ENCODE peak calls at places on chromosome 20, in six cellular contexts. C, Y, E, X, O and I are unnamed samples.

GRCh38 chr20:20231528-20232298 is 136.2 kb upstream of the INSM1 start:
- DNase-seq in C (no peak), Y (no peak), E (no peak), X (no peak), O (no peak), I (no peak)

GRCh38 chr20:51512645-51513044 is 29.9 kb downstream of the NFATC2 start:
- DNase-seq in C (no peak), Y (no peak), E (no peak), X (no peak), O (no peak), I (no peak)

GRCh38 chr20:19026901-19027644 is 185.4 kb upstream of the SLC24A3 start:
- DNase-seq in C (peak), Y (no peak), E (no peak), X (no peak), O (no peak), I (peak)

GRCh38 chr20:33796907-33797544 is 14.1 kb upstream of the CHMP4B start:
- DNase-seq in C (no peak), Y (no peak), E (peak), X (no peak), O (peak), I (no peak)

GRCh38 chr20:24533449-24533848 is 64.0 kb downstream of the SYNDIG1 start:
- DNase-seq in C (peak), Y (no peak), E (no peak), X (no peak), O (no peak), I (no peak)

GRCh38 chr20:20761302-20761701 is 48.9 kb upstream of the RALGAPA2 start:
- DNase-seq in C (no peak), Y (no peak), E (no peak), X (no peak), O (no peak), I (no peak)

GRCh38 chr20:60117040-60117439 is 158.8 kb downstream of the CDH26 start:
- DNase-seq in C (no peak), Y (no peak), E (no peak), X (no peak), O (no peak), I (no peak)

GRCh38 chr20:2871555-2872303 is 1.6 kb upstream of the PTPRA start:
- DNase-seq in C (peak), Y (no peak), E (no peak), X (no peak), O (no peak), I (peak)

GRCh38 chr20:52191436-52192295 is at the start of gene ZFP64:
- DNase-seq in C (peak), Y (peak), E (peak), X (peak), O (peak), I (peak)

GRCh38 chr20:2780948-2781347 is 19.5 kb downstream of the CPXM1 start:
- DNase-seq in C (peak), Y (no peak), E (peak), X (peak), O (no peak), I (peak)

GRCh38 chr20:17556842-17557674 is 12.8 kb upstream of the DSTN start:
- DNase-seq in C (no peak), Y (peak), E (peak), X (no peak), O (no peak), I (no peak)

GRCh38 chr20:10861619-10862018 is 187.8 kb upstream of the JAG1 start:
- DNase-seq in C (no peak), Y (no peak), E (peak), X (no peak), O (no peak), I (no peak)

GRCh38 chr20:57392512-57393271 is 1.5 kb downstream of the RBM38 start:
- DNase-seq in C (no peak), Y (no peak), E (no peak), X (peak), O (no peak), I (no peak)

GRCh38 chr20:53712212-53712977 is 118.8 kb upstream of the ZNF217 start:
- DNase-seq in C (peak), Y (no peak), E (no peak), X (no peak), O (no peak), I (peak)

GRCh38 chr20:10611357-10611756 is 62.4 kb downstream of the JAG1 start:
- DNase-seq in C (peak), Y (peak), E (peak), X (no peak), O (no peak), I (peak)

GRCh38 chr20:44532248-44532980 is 10.5 kb upstream of the SERINC3 start:
- DNase-seq in C (no peak), Y (no peak), E (peak), X (no peak), O (no peak), I (peak)

GRCh38 chr20:44702776-44703175 is 12.4 kb upstream of the CCN5 start:
- DNase-seq in C (no peak), Y (peak), E (no peak), X (no peak), O (no peak), I (no peak)

GRCh38 chr20:796916-797315 is 28.6 kb upstream of the SLC52A3 start:
- DNase-seq in C (no peak), Y (no peak), E (peak), X (no peak), O (no peak), I (no peak)
- TF ChIP-seq EZH2phosphoT487 in C (no peak), Y (no peak), E (no peak), X (no peak), O (no peak), I (no peak)

DNA sequence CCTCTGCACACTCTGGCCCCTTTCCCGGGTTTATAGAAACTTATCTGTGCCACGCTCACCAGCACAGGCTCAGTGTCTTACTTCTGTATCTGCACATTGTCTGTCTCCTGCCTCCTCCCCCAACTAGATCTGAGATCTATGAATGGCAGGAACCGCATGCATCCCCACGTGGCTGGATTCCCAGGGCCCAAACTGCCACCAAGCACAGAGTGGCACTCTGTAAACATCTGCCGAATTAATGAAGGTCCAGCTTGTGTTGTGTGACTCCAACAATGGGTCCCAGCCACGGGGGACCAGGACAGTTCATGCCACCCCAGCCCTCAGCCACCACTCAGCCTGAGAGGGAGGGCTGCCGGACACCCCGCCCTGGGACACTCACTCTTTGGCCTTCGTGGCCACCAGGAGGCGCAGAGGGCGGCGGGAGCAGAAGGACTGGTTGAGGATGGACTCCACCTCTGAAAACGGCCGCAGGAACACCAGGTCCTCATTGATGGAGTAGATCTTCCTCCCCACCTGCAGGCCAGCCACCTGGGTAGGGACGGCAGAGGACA is 171.1 kb downstream of the PREX1 start:
- DNase-seq in C (peak), Y (no peak), E (peak), X (no peak), O (peak), I (peak)
- TF ChIP-seq CTCF in C (peak), Y (peak), E (peak), X (peak), O (peak), I (peak)

DNA sequence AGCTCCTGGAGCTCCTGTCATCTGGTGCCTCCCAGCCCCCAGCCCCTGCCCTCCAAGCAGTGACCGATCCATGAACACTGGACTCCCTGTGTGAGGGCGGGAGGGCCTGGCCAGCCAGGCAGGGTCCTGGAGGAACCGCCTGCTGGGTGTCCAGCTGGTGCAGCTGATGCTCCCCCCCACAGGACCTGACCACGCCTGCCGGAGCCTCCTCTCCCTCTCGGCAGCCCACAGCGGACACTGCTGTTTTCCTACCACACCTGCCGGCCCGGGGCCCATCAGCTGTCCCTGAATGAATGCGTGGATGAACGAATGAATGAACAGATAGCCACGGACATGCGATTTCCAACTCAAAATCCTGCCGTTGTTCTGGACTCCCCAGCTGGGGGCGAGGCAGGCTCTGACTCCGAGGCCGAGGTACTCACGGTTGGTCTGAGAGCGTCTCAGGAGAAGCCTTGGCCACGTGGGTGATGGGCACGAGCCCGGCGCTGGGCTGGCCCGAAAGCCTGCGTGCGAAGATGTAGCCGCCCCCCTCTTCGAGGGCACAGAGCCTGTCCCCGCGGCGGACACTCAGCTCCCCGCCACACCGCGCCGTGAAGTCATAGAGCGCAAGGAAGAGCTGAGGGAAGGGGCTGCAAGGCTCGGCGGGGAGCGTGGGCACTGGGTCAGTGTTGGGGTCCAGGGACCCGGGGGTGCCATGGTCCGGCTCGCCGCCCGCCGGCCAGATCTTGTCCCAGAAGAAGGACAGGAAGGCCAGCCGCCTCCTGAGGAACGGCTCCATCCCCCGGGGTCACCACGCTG is 664 bp downstream of the SRMS start:
- DNase-seq in C (no peak), Y (no peak), E (no peak), X (no peak), O (no peak), I (no peak)
- TF ChIP-seq EZH2 in C (no peak), Y (no peak), E (no peak), X (no peak), O (no peak), I (no peak)

DNA sequence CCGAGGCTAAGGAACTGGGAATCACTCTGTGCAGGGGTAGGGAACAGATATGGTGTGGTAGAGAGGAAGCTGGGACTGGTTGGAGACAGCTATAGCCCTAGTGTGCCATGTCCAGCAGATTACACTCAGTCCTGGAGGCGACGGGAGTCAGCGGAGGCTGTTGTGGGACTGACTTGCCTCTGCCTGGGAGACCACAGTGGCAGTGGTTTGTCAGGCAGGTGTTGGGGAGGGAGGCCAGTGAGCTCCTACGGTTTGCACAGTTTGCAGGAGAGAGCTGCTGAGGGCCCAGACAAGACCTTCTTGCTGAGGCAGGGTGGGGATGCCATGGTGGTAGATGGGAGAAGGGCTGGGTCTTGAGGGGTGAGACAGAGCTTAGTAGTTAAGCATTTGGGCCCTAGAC is 4.9 kb downstream of the PLCG1 start:
- DNase-seq in C (no peak), Y (no peak), E (no peak), X (no peak), O (no peak), I (no peak)
- TF ChIP-seq EZH2phosphoT487 in C (no peak), Y (no peak), E (no peak), X (no peak), O (no peak), I (no peak)

DNA sequence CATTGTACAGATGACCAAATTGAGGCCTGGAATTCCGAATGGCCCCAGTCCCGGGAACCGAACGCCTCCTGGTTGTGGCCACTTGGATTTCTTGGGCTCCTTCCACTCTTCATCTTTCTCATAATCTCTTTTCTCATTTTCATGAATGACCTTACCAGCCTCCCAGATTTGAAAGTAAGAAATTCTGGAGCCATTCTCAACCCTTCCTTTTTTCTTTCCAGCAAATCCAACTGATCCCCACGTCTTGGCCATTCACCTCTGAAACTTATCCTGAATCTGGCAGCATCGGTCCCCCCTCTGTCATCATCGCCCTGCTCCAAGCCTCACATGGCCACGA is 5.9 kb upstream of the SLC12A5 start:
- DNase-seq in C (no peak), Y (no peak), E (no peak), X (no peak), O (no peak), I (no peak)
- TF ChIP-seq CTCF in C (no peak), Y (no peak), E (no peak), X (no peak), O (no peak), I (no peak)

DNA sequence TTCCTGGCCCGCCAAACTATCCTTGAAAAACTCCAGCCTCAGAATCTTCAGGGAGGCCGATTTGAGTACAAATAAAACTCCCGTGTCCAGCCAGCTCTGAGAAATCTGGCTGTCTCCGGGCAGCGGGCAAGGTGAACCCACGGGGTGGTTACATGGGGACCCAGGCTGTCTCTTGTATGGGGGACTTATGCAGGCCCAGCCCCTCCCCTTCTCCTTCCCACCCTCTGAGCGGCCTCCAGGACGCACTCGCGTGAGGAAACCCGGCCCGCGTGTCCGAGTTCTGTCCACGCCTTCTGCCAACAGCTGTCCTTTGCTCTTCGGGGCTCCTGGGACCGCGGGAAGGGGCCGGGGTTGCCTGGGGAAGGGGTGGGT is 36.3 kb upstream of the BLCAP start:
- DNase-seq in C (no peak), Y (no peak), E (no peak), X (no peak), O (no peak), I (no peak)
- TF ChIP-seq EZH2 in C (no peak), Y (no peak), E (no peak), X (no peak), O (no peak), I (no peak)